ENCODE peak calls at places on chromosomes 5 and 9, in seven cellular contexts. One of them, this sample, is unnamed.

GRCh38 chr9:114180701-114181582 is 25.6 kb downstream of the COL27A1 start:
- DNase-seq in WTC11: no peak
- DNase-seq in ELF-1: peak; percentile 64
- DNase-seq in SW480: no peak
- DNase-seq in naive B cell: no peak
- DNase-seq in cardiac muscle cell: peak; percentile 53
- DNase-seq in NCI-H1417: no peak
- DNase-seq in this sample: no peak

GRCh38 chr5:81850932-81851331 is 100.0 kb upstream of the SSBP2 start:
- DNase-seq in WTC11: no peak
- DNase-seq in ELF-1: no peak
- DNase-seq in SW480: no peak
- DNase-seq in naive B cell: no peak
- DNase-seq in cardiac muscle cell: peak; percentile 12
- DNase-seq in NCI-H1417: no peak
- DNase-seq in this sample: no peak

GRCh38 chr5:33346534-33346933 is 94.2 kb upstream of the TARS1 start:
- DNase-seq in WTC11: no peak
- DNase-seq in ELF-1: no peak
- DNase-seq in SW480: no peak
- DNase-seq in naive B cell: no peak
- DNase-seq in cardiac muscle cell: no peak
- DNase-seq in NCI-H1417: no peak
- DNase-seq in this sample: no peak

GRCh38 chr9:84075004-84075403 is 94.4 kb downstream of the RMI1 start:
- DNase-seq in WTC11: no peak
- DNase-seq in ELF-1: no peak
- DNase-seq in SW480: no peak
- DNase-seq in naive B cell: no peak
- DNase-seq in cardiac muscle cell: no peak
- DNase-seq in NCI-H1417: no peak
- DNase-seq in this sample: no peak

GRCh38 chr9:103364753-103365152 is 369.6 kb downstream of the CYLC2 start:
- DNase-seq in WTC11: no peak
- DNase-seq in ELF-1: no peak
- DNase-seq in SW480: no peak
- DNase-seq in naive B cell: no peak
- DNase-seq in cardiac muscle cell: no peak
- DNase-seq in NCI-H1417: no peak
- DNase-seq in this sample: no peak

GRCh38 chr9:133261103-133261752 is 13.8 kb downstream of the ABO start:
- DNase-seq in WTC11: no peak
- DNase-seq in ELF-1: no peak
- DNase-seq in SW480: no peak
- DNase-seq in naive B cell: no peak
- DNase-seq in cardiac muscle cell: no peak
- DNase-seq in NCI-H1417: no peak
- DNase-seq in this sample: no peak

GRCh38 chr9:107153336-107153735 is 129.7 kb upstream of the RAD23B start:
- DNase-seq in WTC11: no peak
- DNase-seq in ELF-1: no peak
- DNase-seq in SW480: no peak
- DNase-seq in naive B cell: no peak
- DNase-seq in cardiac muscle cell: no peak
- DNase-seq in NCI-H1417: no peak
- DNase-seq in this sample: no peak

GRCh38 chr5:124132843-124133242 is 613.6 kb downstream of the ZNF608 start:
- DNase-seq in WTC11: no peak
- DNase-seq in ELF-1: no peak
- DNase-seq in SW480: no peak
- DNase-seq in naive B cell: no peak
- DNase-seq in cardiac muscle cell: no peak
- DNase-seq in NCI-H1417: no peak
- DNase-seq in this sample: no peak

GRCh38 chr5:107296572-107296971 is 374.2 kb downstream of the EFNA5 start:
- DNase-seq in WTC11: no peak
- DNase-seq in ELF-1: no peak
- DNase-seq in SW480: no peak
- DNase-seq in naive B cell: no peak
- DNase-seq in cardiac muscle cell: no peak
- DNase-seq in NCI-H1417: no peak
- DNase-seq in this sample: no peak

GRCh38 chr5:15794117-15794985 is 294.4 kb downstream of the FBXL7 start:
- DNase-seq in WTC11: no peak
- DNase-seq in ELF-1: no peak
- DNase-seq in SW480: peak; percentile 23
- DNase-seq in naive B cell: no peak
- DNase-seq in cardiac muscle cell: no peak
- DNase-seq in NCI-H1417: no peak
- DNase-seq in this sample: no peak

GRCh38 chr5:32507738-32508434 is 63.3 kb upstream of the ZFR start:
- DNase-seq in WTC11: no peak
- DNase-seq in ELF-1: peak; percentile 67
- DNase-seq in SW480: no peak
- DNase-seq in naive B cell: no peak
- DNase-seq in cardiac muscle cell: no peak
- DNase-seq in NCI-H1417: no peak
- DNase-seq in this sample: no peak

GRCh38 chr5:102547659-102548058 is 48.9 kb upstream of the SLCO6A1 start:
- DNase-seq in WTC11: no peak
- DNase-seq in ELF-1: no peak
- DNase-seq in SW480: no peak
- DNase-seq in naive B cell: no peak
- DNase-seq in cardiac muscle cell: no peak
- DNase-seq in NCI-H1417: no peak
- DNase-seq in this sample: no peak

GRCh38 chr9:127796225-127796813 is 6.4 kb upstream of the FPGS start:
- DNase-seq in WTC11: no peak
- DNase-seq in ELF-1: no peak
- DNase-seq in SW480: peak; percentile 41
- DNase-seq in naive B cell: no peak
- DNase-seq in cardiac muscle cell: no peak
- DNase-seq in NCI-H1417: no peak
- DNase-seq in this sample: peak; percentile 12

GRCh38 chr5:77015938-77016569 is 14.2 kb upstream of the AGGF1 start:
- DNase-seq in WTC11: no peak
- DNase-seq in ELF-1: peak; percentile 46
- DNase-seq in SW480: peak; percentile 41
- DNase-seq in naive B cell: no peak
- DNase-seq in cardiac muscle cell: peak; percentile 64
- DNase-seq in NCI-H1417: peak; percentile 38
- DNase-seq in this sample: peak; percentile 30

GRCh38 chr5:179827684-179828083 is 7.0 kb downstream of the SQSTM1 start:
- DNase-seq in WTC11: no peak
- DNase-seq in ELF-1: no peak
- DNase-seq in SW480: peak; percentile 51
- DNase-seq in naive B cell: no peak
- DNase-seq in cardiac muscle cell: no peak
- DNase-seq in NCI-H1417: no peak
- DNase-seq in this sample: no peak

GRCh38 chr5:79774171-79774854 is 84.7 kb downstream of the CMYA5 start:
- DNase-seq in WTC11: peak; percentile 83
- DNase-seq in ELF-1: peak; percentile 80
- DNase-seq in SW480: peak; percentile 44
- DNase-seq in naive B cell: no peak
- DNase-seq in cardiac muscle cell: peak; percentile 64
- DNase-seq in NCI-H1417: no peak
- DNase-seq in this sample: peak; percentile 50

GRCh38 chr9:122239722-122240121 is 11.0 kb upstream of the LHX6 start:
- DNase-seq in WTC11: no peak
- DNase-seq in ELF-1: no peak
- DNase-seq in SW480: no peak
- DNase-seq in naive B cell: no peak
- DNase-seq in cardiac muscle cell: no peak
- DNase-seq in NCI-H1417: no peak
- DNase-seq in this sample: no peak

GRCh38 chr9:91156451-91157234 is 205.1 kb downstream of the AUH start:
- DNase-seq in WTC11: no peak
- DNase-seq in ELF-1: no peak
- DNase-seq in SW480: peak; percentile 67
- DNase-seq in naive B cell: no peak
- DNase-seq in cardiac muscle cell: no peak
- DNase-seq in NCI-H1417: no peak
- DNase-seq in this sample: no peak

GRCh38 chr5:167723254-167723871 is 568.1 kb upstream of the WWC1 start:
- DNase-seq in WTC11: peak; percentile 79
- DNase-seq in ELF-1: peak; percentile 95
- DNase-seq in SW480: peak; percentile 78
- DNase-seq in naive B cell: peak; percentile 7
- DNase-seq in cardiac muscle cell: peak; percentile 81
- DNase-seq in NCI-H1417: peak; percentile 78
- DNase-seq in this sample: peak; percentile 78

GRCh38 chr9:4814913-4815312 is 22.2 kb downstream of the RCL1 start:
- DNase-seq in WTC11: no peak
- DNase-seq in ELF-1: no peak
- DNase-seq in SW480: no peak
- DNase-seq in naive B cell: no peak
- DNase-seq in cardiac muscle cell: no peak
- DNase-seq in NCI-H1417: no peak
- DNase-seq in this sample: no peak

GRCh38 chr9:101119206-101119819 is 90.8 kb downstream of the PLPPR1 start:
- DNase-seq in WTC11: peak; percentile 85
- DNase-seq in ELF-1: peak; percentile 79
- DNase-seq in SW480: peak; percentile 57
- DNase-seq in naive B cell: no peak
- DNase-seq in cardiac muscle cell: peak; percentile 70
- DNase-seq in NCI-H1417: peak; percentile 73
- DNase-seq in this sample: peak; percentile 88

GRCh38 chr9:112020680-112021596 is 124.3 kb downstream of the UGCG start:
- DNase-seq in WTC11: no peak
- DNase-seq in ELF-1: no peak
- DNase-seq in SW480: peak; percentile 37
- DNase-seq in naive B cell: no peak
- DNase-seq in cardiac muscle cell: no peak
- DNase-seq in NCI-H1417: no peak
- DNase-seq in this sample: no peak

GRCh38 chr9:22103650-22104575 is 94.8 kb upstream of the CDKN2B start:
- DNase-seq in WTC11: no peak
- DNase-seq in ELF-1: no peak
- DNase-seq in SW480: no peak
- DNase-seq in naive B cell: no peak
- DNase-seq in cardiac muscle cell: no peak
- DNase-seq in NCI-H1417: no peak
- DNase-seq in this sample: no peak

GRCh38 chr5:163534476-163535172 is 29.2 kb downstream of the MAT2B start:
- DNase-seq in WTC11: no peak
- DNase-seq in ELF-1: peak; percentile 49
- DNase-seq in SW480: no peak
- DNase-seq in naive B cell: no peak
- DNase-seq in cardiac muscle cell: no peak
- DNase-seq in NCI-H1417: no peak
- DNase-seq in this sample: no peak

GRCh38 chr9:14868772-14869583 is 41.2 kb downstream of the FREM1 start:
- DNase-seq in WTC11: no peak
- DNase-seq in ELF-1: no peak
- DNase-seq in SW480: peak; percentile 20
- DNase-seq in naive B cell: no peak
- DNase-seq in cardiac muscle cell: peak; percentile 15
- DNase-seq in NCI-H1417: no peak
- DNase-seq in this sample: no peak

GRCh38 chr9:75414367-75415160 is 326.2 kb downstream of the OSTF1 start:
- DNase-seq in WTC11: no peak
- DNase-seq in ELF-1: no peak
- DNase-seq in SW480: no peak
- DNase-seq in naive B cell: no peak
- DNase-seq in cardiac muscle cell: no peak
- DNase-seq in NCI-H1417: no peak
- DNase-seq in this sample: no peak

GRCh38 chr5:1007221-1007680 is 1.4 kb upstream of the NKD2 start:
- DNase-seq in WTC11: peak; percentile 14
- DNase-seq in ELF-1: peak; percentile 47
- DNase-seq in SW480: no peak
- DNase-seq in naive B cell: no peak
- DNase-seq in cardiac muscle cell: no peak
- DNase-seq in NCI-H1417: no peak
- DNase-seq in this sample: no peak

GRCh38 chr9:86126998-86127972 is 27.9 kb upstream of the GOLM1 start:
- DNase-seq in WTC11: peak; percentile 86
- DNase-seq in ELF-1: peak; percentile 98
- DNase-seq in SW480: peak; percentile 99
- DNase-seq in naive B cell: no peak
- DNase-seq in cardiac muscle cell: peak; percentile 91
- DNase-seq in NCI-H1417: peak; percentile 91
- DNase-seq in this sample: peak; percentile 47

GRCh38 chr5:72204946-72205345 is 97.7 kb downstream of the MAP1B start:
- DNase-seq in WTC11: no peak
- DNase-seq in ELF-1: no peak
- DNase-seq in SW480: no peak
- DNase-seq in naive B cell: no peak
- DNase-seq in cardiac muscle cell: no peak
- DNase-seq in NCI-H1417: no peak
- DNase-seq in this sample: no peak

GRCh38 chr9:107351382-107352045 is 68.4 kb downstream of the RAD23B start:
- DNase-seq in WTC11: no peak
- DNase-seq in ELF-1: peak; percentile 73
- DNase-seq in SW480: peak; percentile 12
- DNase-seq in naive B cell: no peak
- DNase-seq in cardiac muscle cell: no peak
- DNase-seq in NCI-H1417: no peak
- DNase-seq in this sample: no peak

GRCh38 chr5:138459311-138459710 is 6.0 kb upstream of the EGR1 start:
- DNase-seq in WTC11: no peak
- DNase-seq in ELF-1: no peak
- DNase-seq in SW480: no peak
- DNase-seq in naive B cell: peak; percentile 63
- DNase-seq in cardiac muscle cell: no peak
- DNase-seq in NCI-H1417: no peak
- DNase-seq in this sample: no peak

GRCh38 chr9:37836386-37836785 is 35.8 kb downstream of the DCAF10 start:
- DNase-seq in WTC11: no peak
- DNase-seq in ELF-1: no peak
- DNase-seq in SW480: no peak
- DNase-seq in naive B cell: no peak
- DNase-seq in cardiac muscle cell: no peak
- DNase-seq in NCI-H1417: no peak
- DNase-seq in this sample: no peak

GRCh38 chr9:21656776-21657637 is 145.4 kb upstream of the MTAP start:
- DNase-seq in WTC11: no peak
- DNase-seq in ELF-1: no peak
- DNase-seq in SW480: no peak
- DNase-seq in naive B cell: no peak
- DNase-seq in cardiac muscle cell: no peak
- DNase-seq in NCI-H1417: no peak
- DNase-seq in this sample: no peak

GRCh38 chr5:72478276-72478675 is 28.9 kb downstream of the ZNF366 start:
- DNase-seq in WTC11: no peak
- DNase-seq in ELF-1: no peak
- DNase-seq in SW480: no peak
- DNase-seq in naive B cell: no peak
- DNase-seq in cardiac muscle cell: no peak
- DNase-seq in NCI-H1417: no peak
- DNase-seq in this sample: no peak

GRCh38 chr9:26112724-26113123 is 434.5 kb upstream of the TUSC1 start:
- DNase-seq in WTC11: no peak
- DNase-seq in ELF-1: no peak
- DNase-seq in SW480: no peak
- DNase-seq in naive B cell: no peak
- DNase-seq in cardiac muscle cell: no peak
- DNase-seq in NCI-H1417: no peak
- DNase-seq in this sample: no peak